ENCODE peak calls at places on chromosomes 6 and 20, in four cellular contexts. J, B, Q and W are unnamed samples.

GRCh38 chr20:5316188-5317158 is at the start of gene PROKR2:
- DNase-seq in B (no peak), J (peak; percentile 11), Q (no peak), W (no peak)

GRCh38 chr20:17399303-17399985 is 131.7 kb downstream of the BFSP1 start:
- DNase-seq in Q (no peak), J (no peak), B (no peak), W (no peak)

GRCh38 chr6:1233924-1234323 is 78.0 kb upstream of the FOXQ1 start:
- DNase-seq in Q (no peak), J (no peak), B (no peak), W (no peak)

GRCh38 chr6:1247058-1247457 is 64.8 kb upstream of the FOXQ1 start:
- DNase-seq in Q (no peak), J (no peak), B (no peak), W (no peak)

GRCh38 chr6:143629104-143630080 is 48.4 kb upstream of the PHACTR2 start:
- DNase-seq in J (no peak), B (no peak), Q (no peak), W (no peak)

GRCh38 chr6:4637691-4638433 is 138.3 kb upstream of the CDYL start:
- DNase-seq in B (peak; percentile 82), J (no peak), Q (no peak), W (no peak)

GRCh38 chr6:76834399-76834798 is 628.9 kb downstream of the HTR1B start:
- DNase-seq in J (no peak), B (no peak), Q (no peak), W (no peak)

GRCh38 chr6:167311286-167311685 is 13.6 kb upstream of the TTLL2 start:
- DNase-seq in Q (no peak), B (no peak), J (no peak), W (no peak)

GRCh38 chr6:127949251-127949650 is 48.4 kb upstream of the THEMIS start:
- DNase-seq in B (no peak), J (no peak), Q (no peak), W (no peak)

GRCh38 chr20:1371235-1371782 is 21.5 kb downstream of the FKBP1A start:
- DNase-seq in B (no peak), J (no peak), Q (no peak), W (no peak)

GRCh38 chr20:49583669-49584417 is 15.9 kb upstream of the PTGIS start:
- DNase-seq in J (no peak), B (peak; percentile 74), Q (peak; percentile 87), W (peak; percentile 83)

GRCh38 chr6:161370882-161371281 is 97.0 kb upstream of the AGPAT4 start:
- DNase-seq in Q (peak; percentile 77), B (peak; percentile 78), J (peak; percentile 43), W (peak; percentile 80)

GRCh38 chr6:79377830-79378460 is 143.5 kb upstream of the HMGN3 start:
- DNase-seq in Q (peak; percentile 29), J (no peak), B (peak; percentile 41), W (no peak)

GRCh38 chr6:125310994-125311649 is 9.4 kb upstream of the HDDC2 start:
- DNase-seq in J (peak; percentile 61), B (peak; percentile 73), Q (peak; percentile 3), W (peak; percentile 37)

GRCh38 chr6:136201735-136202134 is 48.4 kb downstream of the MTFR2 start:
- DNase-seq in B (peak; percentile 23), Q (no peak), J (no peak), W (no peak)

GRCh38 chr20:48760403-48760889 is 67.4 kb downstream of the PREX1 start:
- DNase-seq in J (no peak), B (peak; percentile 58), Q (peak; percentile 27), W (no peak)

GRCh38 chr20:10508060-10508459 is 73.0 kb downstream of the SLX4IP start:
- DNase-seq in J (no peak), B (no peak), Q (no peak), W (no peak)

GRCh38 chr6:147150303-147150702 is 53.9 kb upstream of the STXBP5 start:
- DNase-seq in Q (no peak), B (no peak), J (no peak), W (no peak)

GRCh38 chr6:43804550-43805223 is 34.7 kb downstream of the VEGFA start:
- DNase-seq in B (no peak), J (no peak), Q (no peak), W (no peak)

GRCh38 chr6:17494177-17494576 is 100.8 kb downstream of the CAP2 start:
- DNase-seq in J (no peak), B (no peak), Q (no peak), W (no peak)

GRCh38 chr6:41965429-41966213 is 24.0 kb upstream of the CCND3 start:
- DNase-seq in B (no peak), J (no peak), Q (no peak), W (no peak)

GRCh38 chr6:105326216-105326615 is 76.7 kb downstream of the PREP start:
- DNase-seq in B (peak; percentile 75), Q (no peak), J (no peak), W (peak; percentile 14)

GRCh38 chr6:144544266-144544830 is 259.2 kb downstream of the UTRN start:
- DNase-seq in B (no peak), Q (no peak), J (no peak), W (no peak)

GRCh38 chr6:79671605-79672266 is 40.6 kb downstream of the SH3BGRL2 start:
- DNase-seq in B (peak; percentile 43), J (no peak), Q (peak; percentile 88), W (no peak)

GRCh38 chr6:53369051-53369450 is 20.3 kb upstream of the ELOVL5 start:
- DNase-seq in J (no peak), B (no peak), Q (no peak), W (no peak)

GRCh38 chr20:3010985-3011723 is 32.3 kb upstream of the GNRH2 start:
- DNase-seq in J (no peak), B (peak; percentile 74), Q (no peak), W (no peak)

GRCh38 chr20:9071976-9072726 is 3.3 kb downstream of the PLCB4 start:
- DNase-seq in B (no peak), J (no peak), Q (no peak), W (no peak)

GRCh38 chr20:37907677-37908397 is 4.9 kb downstream of the VSTM2L start:
- DNase-seq in J (peak; percentile 43), B (peak; percentile 91), Q (peak; percentile 34), W (no peak)

GRCh38 chr6:166722779-166723178 is 95.7 kb upstream of the RPS6KA2 start:
- DNase-seq in J (no peak), B (no peak), Q (no peak), W (no peak)

GRCh38 chr20:57792386-57793095 is 82.7 kb upstream of the PMEPA1 start:
- DNase-seq in Q (no peak), J (no peak), B (no peak), W (no peak)

GRCh38 chr6:37083243-37084138 is 78.0 kb downstream of the FGD2 start:
- DNase-seq in Q (no peak), J (no peak), B (no peak), W (peak; percentile 72)

GRCh38 chr6:3449750-3450305 is 7.0 kb downstream of the SLC22A23 start:
- DNase-seq in B (no peak), Q (no peak), J (no peak), W (no peak)

GRCh38 chr20:24950836-24951525 is 1.9 kb downstream of the CST7 start:
- DNase-seq in Q (no peak), B (no peak), J (no peak), W (no peak)

GRCh38 chr6:155227076-155227475 is 36.7 kb upstream of the CLDN20 start:
- DNase-seq in J (no peak), Q (no peak), B (peak; percentile 52), W (no peak)

GRCh38 chr6:48036316-48036715 is 74.7 kb downstream of the PTCHD4 start:
- DNase-seq in Q (no peak), B (peak; percentile 57), J (no peak), W (no peak)

GRCh38 chr20:8875586-8875985 is 193.3 kb upstream of the PLCB4 start:
- DNase-seq in B (peak; percentile 2), Q (no peak), J (no peak), W (no peak)

GRCh38 chr6:164151161-164151728 is 736.7 kb downstream of the QKI start:
- DNase-seq in J (no peak), B (peak; percentile 24), Q (no peak), W (no peak)